ENCODE peak calls at places on chromosomes 1 and 21, in seven cellular contexts. One of them, this sample, is unnamed.
A peak's percentile ranks its signal among the peaks of the same experiment; 100 is the strongest.

GRCh38 chr1:204350857-204351573 is 8.7 kb downstream of the PLEKHA6 start:
- DNase-seq in mucosa of descending colon: peak; percentile 76
- DNase-seq in A673: peak; percentile 48
- DNase-seq in CD4-positive, alpha-beta memory T cell: no peak
- DNase-seq in cardiac fibroblast: peak; percentile 56
- DNase-seq in right lobe of liver: peak; percentile 57
- DNase-seq in fibroblast of mammary gland: peak; percentile 66
- DNase-seq in this sample: peak; percentile 82

GRCh38 chr1:54853096-54853792 is 33.8 kb downstream of the DHCR24 start:
- DNase-seq in mucosa of descending colon: no peak
- DNase-seq in A673: no peak
- DNase-seq in CD4-positive, alpha-beta memory T cell: no peak
- DNase-seq in cardiac fibroblast: no peak
- DNase-seq in right lobe of liver: peak; percentile 39
- DNase-seq in fibroblast of mammary gland: no peak
- DNase-seq in this sample: no peak

GRCh38 chr21:37511848-37512247 is 145.3 kb downstream of the DYRK1A start:
- DNase-seq in mucosa of descending colon: no peak
- DNase-seq in A673: no peak
- DNase-seq in CD4-positive, alpha-beta memory T cell: no peak
- DNase-seq in cardiac fibroblast: no peak
- DNase-seq in right lobe of liver: no peak
- DNase-seq in fibroblast of mammary gland: no peak
- DNase-seq in this sample: no peak

GRCh38 chr1:12567288-12567819 is 50.7 kb downstream of the DHRS3 start:
- DNase-seq in mucosa of descending colon: no peak
- DNase-seq in A673: no peak
- DNase-seq in CD4-positive, alpha-beta memory T cell: no peak
- DNase-seq in cardiac fibroblast: no peak
- DNase-seq in right lobe of liver: no peak
- DNase-seq in fibroblast of mammary gland: no peak
- DNase-seq in this sample: no peak

GRCh38 chr1:30663596-30664091 is 59.7 kb downstream of the MATN1 start:
- DNase-seq in mucosa of descending colon: no peak
- DNase-seq in A673: no peak
- DNase-seq in CD4-positive, alpha-beta memory T cell: no peak
- DNase-seq in cardiac fibroblast: no peak
- DNase-seq in right lobe of liver: peak; percentile 75
- DNase-seq in fibroblast of mammary gland: no peak
- DNase-seq in this sample: no peak

GRCh38 chr1:46041551-46041950 is 90.9 kb downstream of the PIK3R3 start:
- DNase-seq in mucosa of descending colon: no peak
- DNase-seq in A673: no peak
- DNase-seq in CD4-positive, alpha-beta memory T cell: no peak
- DNase-seq in cardiac fibroblast: no peak
- DNase-seq in right lobe of liver: no peak
- DNase-seq in fibroblast of mammary gland: no peak
- DNase-seq in this sample: no peak

GRCh38 chr1:157390646-157391045 is 161.7 kb downstream of the FCRL5 start:
- DNase-seq in mucosa of descending colon: no peak
- DNase-seq in A673: peak; percentile 28
- DNase-seq in CD4-positive, alpha-beta memory T cell: no peak
- DNase-seq in cardiac fibroblast: peak; percentile 82
- DNase-seq in right lobe of liver: no peak
- DNase-seq in fibroblast of mammary gland: peak; percentile 46
- DNase-seq in this sample: no peak

GRCh38 chr1:85894651-85895050 is 186.4 kb upstream of the ZNHIT6 start:
- DNase-seq in mucosa of descending colon: peak; percentile 15
- DNase-seq in A673: peak; percentile 54
- DNase-seq in CD4-positive, alpha-beta memory T cell: no peak
- DNase-seq in cardiac fibroblast: peak; percentile 64
- DNase-seq in right lobe of liver: no peak
- DNase-seq in fibroblast of mammary gland: peak; percentile 44
- DNase-seq in this sample: peak; percentile 49

GRCh38 chr1:175126347-175126746 is 58.7 kb downstream of the TNN start:
- DNase-seq in mucosa of descending colon: no peak
- DNase-seq in A673: no peak
- DNase-seq in CD4-positive, alpha-beta memory T cell: no peak
- DNase-seq in cardiac fibroblast: no peak
- DNase-seq in right lobe of liver: no peak
- DNase-seq in fibroblast of mammary gland: no peak
- DNase-seq in this sample: no peak

GRCh38 chr1:55696891-55697290 is 481.7 kb upstream of the USP24 start:
- DNase-seq in mucosa of descending colon: no peak
- DNase-seq in A673: no peak
- DNase-seq in CD4-positive, alpha-beta memory T cell: no peak
- DNase-seq in cardiac fibroblast: peak; percentile 39
- DNase-seq in right lobe of liver: no peak
- DNase-seq in fibroblast of mammary gland: no peak
- DNase-seq in this sample: no peak

GRCh38 chr1:208724079-208724478 is 479.9 kb upstream of the PLXNA2 start:
- DNase-seq in mucosa of descending colon: no peak
- DNase-seq in A673: no peak
- DNase-seq in CD4-positive, alpha-beta memory T cell: no peak
- DNase-seq in cardiac fibroblast: no peak
- DNase-seq in right lobe of liver: no peak
- DNase-seq in fibroblast of mammary gland: no peak
- DNase-seq in this sample: no peak

GRCh38 chr1:61254629-61255323 is 172.4 kb downstream of the NFIA start:
- DNase-seq in mucosa of descending colon: peak; percentile 45
- DNase-seq in A673: peak; percentile 79
- DNase-seq in CD4-positive, alpha-beta memory T cell: no peak
- DNase-seq in cardiac fibroblast: peak; percentile 82
- DNase-seq in right lobe of liver: no peak
- DNase-seq in fibroblast of mammary gland: peak; percentile 77
- DNase-seq in this sample: no peak

GRCh38 chr1:217342105-217342504 is 288.8 kb downstream of the GPATCH2 start:
- DNase-seq in mucosa of descending colon: no peak
- DNase-seq in A673: no peak
- DNase-seq in CD4-positive, alpha-beta memory T cell: no peak
- DNase-seq in cardiac fibroblast: no peak
- DNase-seq in right lobe of liver: no peak
- DNase-seq in fibroblast of mammary gland: no peak
- DNase-seq in this sample: no peak

GRCh38 chr1:98439471-98439870 is 222.1 kb upstream of the SNX7 start:
- DNase-seq in mucosa of descending colon: no peak
- DNase-seq in A673: no peak
- DNase-seq in CD4-positive, alpha-beta memory T cell: no peak
- DNase-seq in cardiac fibroblast: no peak
- DNase-seq in right lobe of liver: no peak
- DNase-seq in fibroblast of mammary gland: no peak
- DNase-seq in this sample: no peak

GRCh38 chr1:240352769-240353168 is 259.2 kb downstream of the GREM2 start:
- DNase-seq in mucosa of descending colon: no peak
- DNase-seq in A673: no peak
- DNase-seq in CD4-positive, alpha-beta memory T cell: no peak
- DNase-seq in cardiac fibroblast: peak; percentile 74
- DNase-seq in right lobe of liver: no peak
- DNase-seq in fibroblast of mammary gland: peak; percentile 45
- DNase-seq in this sample: no peak

GRCh38 chr1:175267716-175268416 is 75.3 kb upstream of the KIAA0040 start:
- DNase-seq in mucosa of descending colon: peak; percentile 31
- DNase-seq in A673: no peak
- DNase-seq in CD4-positive, alpha-beta memory T cell: no peak
- DNase-seq in cardiac fibroblast: no peak
- DNase-seq in right lobe of liver: no peak
- DNase-seq in fibroblast of mammary gland: peak; percentile 91
- DNase-seq in this sample: no peak

GRCh38 chr1:65703853-65704252 is 88.8 kb upstream of the PDE4B start:
- DNase-seq in mucosa of descending colon: no peak
- DNase-seq in A673: no peak
- DNase-seq in CD4-positive, alpha-beta memory T cell: no peak
- DNase-seq in cardiac fibroblast: no peak
- DNase-seq in right lobe of liver: no peak
- DNase-seq in fibroblast of mammary gland: no peak
- DNase-seq in this sample: no peak

GRCh38 chr1:64031191-64031590 is 172.2 kb upstream of the UBE2U start:
- DNase-seq in mucosa of descending colon: no peak
- DNase-seq in A673: no peak
- DNase-seq in CD4-positive, alpha-beta memory T cell: no peak
- DNase-seq in cardiac fibroblast: peak; percentile 73
- DNase-seq in right lobe of liver: no peak
- DNase-seq in fibroblast of mammary gland: peak; percentile 57
- DNase-seq in this sample: no peak

GRCh38 chr1:219692981-219693380 is 80.1 kb upstream of the ZC3H11B start:
- DNase-seq in mucosa of descending colon: peak; percentile 3
- DNase-seq in A673: no peak
- DNase-seq in CD4-positive, alpha-beta memory T cell: no peak
- DNase-seq in cardiac fibroblast: no peak
- DNase-seq in right lobe of liver: no peak
- DNase-seq in fibroblast of mammary gland: peak; percentile 64
- DNase-seq in this sample: no peak

GRCh38 chr1:114729782-114730181 is 13.2 kb upstream of the NRAS start:
- DNase-seq in mucosa of descending colon: no peak
- DNase-seq in A673: no peak
- DNase-seq in CD4-positive, alpha-beta memory T cell: no peak
- DNase-seq in cardiac fibroblast: no peak
- DNase-seq in right lobe of liver: peak; percentile 64
- DNase-seq in fibroblast of mammary gland: no peak
- DNase-seq in this sample: no peak

GRCh38 chr1:156706647-156707008 is 1.2 kb upstream of the CRABP2 start:
- DNase-seq in mucosa of descending colon: peak; percentile 54
- DNase-seq in A673: no peak
- DNase-seq in CD4-positive, alpha-beta memory T cell: peak; percentile 47
- DNase-seq in cardiac fibroblast: no peak
- DNase-seq in right lobe of liver: no peak
- DNase-seq in fibroblast of mammary gland: peak; percentile 83
- DNase-seq in this sample: peak; percentile 88

GRCh38 chr1:236699366-236699765 is 13.1 kb downstream of the ACTN2 start:
- DNase-seq in mucosa of descending colon: no peak
- DNase-seq in A673: no peak
- DNase-seq in CD4-positive, alpha-beta memory T cell: no peak
- DNase-seq in cardiac fibroblast: peak; percentile 8
- DNase-seq in right lobe of liver: no peak
- DNase-seq in fibroblast of mammary gland: no peak
- DNase-seq in this sample: no peak

GRCh38 chr1:236705771-236706565 is 19.7 kb downstream of the ACTN2 start:
- DNase-seq in mucosa of descending colon: no peak
- DNase-seq in A673: peak; percentile 56
- DNase-seq in CD4-positive, alpha-beta memory T cell: no peak
- DNase-seq in cardiac fibroblast: no peak
- DNase-seq in right lobe of liver: no peak
- DNase-seq in fibroblast of mammary gland: no peak
- DNase-seq in this sample: no peak

GRCh38 chr1:236702995-236703394 is 16.7 kb downstream of the ACTN2 start:
- DNase-seq in mucosa of descending colon: no peak
- DNase-seq in A673: no peak
- DNase-seq in CD4-positive, alpha-beta memory T cell: no peak
- DNase-seq in cardiac fibroblast: no peak
- DNase-seq in right lobe of liver: no peak
- DNase-seq in fibroblast of mammary gland: no peak
- DNase-seq in this sample: no peak

GRCh38 chr1:236700903-236701302 is 14.6 kb downstream of the ACTN2 start:
- DNase-seq in mucosa of descending colon: no peak
- DNase-seq in A673: no peak
- DNase-seq in CD4-positive, alpha-beta memory T cell: no peak
- DNase-seq in cardiac fibroblast: no peak
- DNase-seq in right lobe of liver: no peak
- DNase-seq in fibroblast of mammary gland: no peak
- DNase-seq in this sample: no peak

GRCh38 chr1:236701782-236702181 is 15.5 kb downstream of the ACTN2 start:
- DNase-seq in mucosa of descending colon: no peak
- DNase-seq in A673: no peak
- DNase-seq in CD4-positive, alpha-beta memory T cell: no peak
- DNase-seq in cardiac fibroblast: no peak
- DNase-seq in right lobe of liver: no peak
- DNase-seq in fibroblast of mammary gland: no peak
- DNase-seq in this sample: no peak
- H3K4me3 ChIP-seq in mucosa of descending colon: no peak overlapping the region
- H3K4me3 ChIP-seq in A673: peak overlapping the region; percentile 7
- H3K4me3 ChIP-seq in CD4-positive, alpha-beta memory T cell: no peak overlapping the region
- H3K4me3 ChIP-seq in cardiac fibroblast: no peak overlapping the region
- H3K4me3 ChIP-seq in right lobe of liver: no peak overlapping the region
- H3K4me3 ChIP-seq in fibroblast of mammary gland: no peak overlapping the region
- H3K4me3 ChIP-seq in this sample: no peak overlapping the region

DNA sequence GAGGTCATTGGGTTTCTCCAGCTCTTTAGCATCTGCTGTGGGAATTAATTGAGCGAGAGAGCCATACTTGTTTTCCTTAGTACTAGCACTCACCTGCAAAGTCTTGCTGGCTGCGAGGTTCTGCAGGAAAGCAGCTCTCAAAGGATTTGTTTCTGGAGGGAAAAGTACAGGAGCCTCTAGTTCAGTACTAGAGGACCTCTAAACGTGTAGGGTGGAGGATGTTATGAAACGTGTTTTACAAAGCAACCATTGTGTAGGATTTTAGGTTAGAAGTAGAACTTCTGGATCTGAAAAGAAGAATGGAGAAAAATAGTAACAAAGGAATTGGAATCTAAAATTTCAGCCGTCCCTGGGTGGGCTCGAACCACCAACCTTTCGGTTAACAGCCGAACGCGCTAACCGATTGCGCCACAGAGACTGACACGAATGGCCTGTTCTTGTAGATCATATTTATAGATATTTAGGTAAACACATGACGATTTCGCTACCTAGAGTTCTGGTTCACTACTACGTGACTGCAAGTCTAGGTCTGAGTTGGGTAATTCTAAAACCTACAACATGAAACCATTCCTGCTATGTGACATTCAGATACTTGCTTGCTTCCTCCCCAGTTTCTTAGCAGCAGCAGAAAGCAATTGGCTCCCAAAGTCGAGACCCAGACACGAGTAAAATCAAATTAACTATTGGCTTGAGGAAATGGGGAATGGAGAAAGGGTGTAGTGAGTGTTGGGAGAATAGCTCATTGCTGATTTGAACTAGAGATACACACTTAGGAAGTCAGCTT is 60.2 kb upstream of the CFAP126 start:
- DNase-seq in mucosa of descending colon: no peak
- DNase-seq in A673: peak; percentile 73
- DNase-seq in CD4-positive, alpha-beta memory T cell: no peak
- DNase-seq in cardiac fibroblast: peak; percentile 83
- DNase-seq in right lobe of liver: no peak
- DNase-seq in fibroblast of mammary gland: peak; percentile 38
- DNase-seq in this sample: no peak
- H3K4me3 ChIP-seq in mucosa of descending colon: no peak overlapping the region
- H3K4me3 ChIP-seq in A673: peak overlapping the region; percentile 42
- H3K4me3 ChIP-seq in CD4-positive, alpha-beta memory T cell: no peak overlapping the region
- H3K4me3 ChIP-seq in cardiac fibroblast: no peak overlapping the region
- H3K4me3 ChIP-seq in right lobe of liver: no peak overlapping the region
- H3K4me3 ChIP-seq in fibroblast of mammary gland: no peak overlapping the region
- H3K4me3 ChIP-seq in this sample: no peak overlapping the region

GRCh38 chr1:225944951-225945350 is 3.9 kb upstream of the LEFTY2 start:
- DNase-seq in mucosa of descending colon: no peak
- DNase-seq in A673: no peak
- DNase-seq in CD4-positive, alpha-beta memory T cell: no peak
- DNase-seq in cardiac fibroblast: no peak
- DNase-seq in right lobe of liver: no peak
- DNase-seq in fibroblast of mammary gland: no peak
- DNase-seq in this sample: no peak
- H3K4me3 ChIP-seq in mucosa of descending colon: no peak overlapping the region
- H3K4me3 ChIP-seq in A673: no peak overlapping the region
- H3K4me3 ChIP-seq in CD4-positive, alpha-beta memory T cell: no peak overlapping the region
- H3K4me3 ChIP-seq in cardiac fibroblast: no peak overlapping the region
- H3K4me3 ChIP-seq in right lobe of liver: no peak overlapping the region
- H3K4me3 ChIP-seq in fibroblast of mammary gland: no peak overlapping the region
- H3K4me3 ChIP-seq in this sample: no peak overlapping the region

DNA sequence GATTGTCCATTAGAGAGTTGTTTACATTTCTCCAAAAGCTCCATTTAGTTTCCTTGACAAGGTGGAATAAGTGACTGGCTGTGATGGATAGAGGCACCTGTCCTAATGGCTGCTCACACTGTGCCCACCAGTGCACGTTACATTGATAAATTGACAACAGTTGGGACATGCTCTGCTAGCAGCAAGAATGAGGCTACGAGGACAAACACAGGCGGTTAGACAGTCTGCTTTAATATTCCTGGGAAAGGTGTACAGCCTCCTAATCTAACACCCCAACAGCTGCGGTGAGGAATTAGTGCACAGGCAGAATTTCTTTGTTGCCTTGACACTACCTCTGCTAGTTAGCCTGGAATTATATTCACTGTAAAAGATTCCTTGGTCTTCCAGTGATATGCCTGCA is 354.9 kb downstream of the LMO4 start:
- DNase-seq in mucosa of descending colon: no peak
- DNase-seq in A673: no peak
- DNase-seq in CD4-positive, alpha-beta memory T cell: no peak
- DNase-seq in cardiac fibroblast: no peak
- DNase-seq in right lobe of liver: no peak
- DNase-seq in fibroblast of mammary gland: no peak
- DNase-seq in this sample: no peak
- H3K4me3 ChIP-seq in mucosa of descending colon: no peak overlapping the region
- H3K4me3 ChIP-seq in A673: peak overlapping the region; percentile 31
- H3K4me3 ChIP-seq in CD4-positive, alpha-beta memory T cell: no peak overlapping the region
- H3K4me3 ChIP-seq in cardiac fibroblast: no peak overlapping the region
- H3K4me3 ChIP-seq in right lobe of liver: peak overlapping the region; percentile 59
- H3K4me3 ChIP-seq in fibroblast of mammary gland: no peak overlapping the region
- H3K4me3 ChIP-seq in this sample: no peak overlapping the region